ENCODE peak calls at places on chromosomes 7 and 10, in five cellular contexts. J, I, V, A and O are unnamed samples.

GRCh38 chr10:127117125-127117524 is 79.3 kb downstream of the INSYN2A start:
- DNase-seq in A (peak; percentile 64), I (no peak), J (peak; percentile 14), V (no peak), O (peak; percentile 14)

GRCh38 chr10:93512565-93512964 is 16.2 kb downstream of the CEP55 start:
- DNase-seq in I (no peak), J (no peak), A (peak; percentile 78), V (no peak), O (no peak)

GRCh38 chr7:44380831-44381493 is 55.6 kb upstream of the CAMK2B start:
- DNase-seq in A (no peak), V (no peak), I (no peak), J (no peak), O (no peak)

GRCh38 chr7:15558747-15559146 is 3.1 kb downstream of the AGMO start:
- DNase-seq in A (peak; percentile 54), V (no peak), J (no peak), I (no peak), O (no peak)

GRCh38 chr10:33421789-33422188 is 87.3 kb upstream of the NRP1 start:
- DNase-seq in J (no peak), A (peak; percentile 90), I (no peak), V (no peak), O (peak; percentile 58)

GRCh38 chr10:29784175-29784773 is 149.5 kb upstream of the SVIL start:
- DNase-seq in V (no peak), J (no peak), A (peak; percentile 98), I (no peak), O (peak; percentile 89)

GRCh38 chr10:86523348-86523747 is 1.8 kb upstream of the WAPL start:
- DNase-seq in A (no peak), V (no peak), I (no peak), J (no peak), O (no peak)

GRCh38 chr10:17758200-17758599 is 6.2 kb downstream of the TMEM236 start:
- DNase-seq in A (no peak), V (no peak), J (no peak), I (no peak), O (no peak)

GRCh38 chr7:145989469-145989868 is 127.1 kb upstream of the CNTNAP2 start:
- DNase-seq in A (no peak), J (no peak), V (no peak), I (no peak), O (no peak)

GRCh38 chr7:85186083-85186520 is 754 bp downstream of the SEMA3D start:
- DNase-seq in J (no peak), V (no peak), A (peak; percentile 18), I (peak; percentile 24), O (peak; percentile 13)

GRCh38 chr7:108335264-108335918 is 120.8 kb downstream of the NRCAM start:
- DNase-seq in I (peak; percentile 46), J (no peak), A (peak; percentile 27), V (no peak), O (no peak)

GRCh38 chr7:920351-921070 is 34.0 kb downstream of the ADAP1 start:
- DNase-seq in J (no peak), I (no peak), A (no peak), V (no peak), O (no peak)

GRCh38 chr7:1725199-1725701 is 55.2 kb downstream of the ELFN1 start:
- DNase-seq in A (no peak), J (no peak), V (no peak), I (no peak), O (no peak)

GRCh38 chr10:100025528-100026070 is 15.9 kb upstream of the DNMBP start:
- DNase-seq in I (no peak), V (no peak), A (no peak), J (no peak), O (no peak)

GRCh38 chr7:74604326-74605020 is 53.0 kb upstream of the GTF2I start:
- DNase-seq in A (no peak), V (no peak), I (no peak), J (no peak), O (no peak)

GRCh38 chr10:114822771-114823463 is 1.3 kb downstream of the FHIP2A start:
- DNase-seq in V (no peak), A (no peak), I (no peak), J (no peak), O (no peak)

GRCh38 chr7:1857487-1858425 is 187.7 kb downstream of the ELFN1 start:
- DNase-seq in J (no peak), A (no peak), V (no peak), I (no peak), O (no peak)

GRCh38 chr7:154709840-154710520 is 292.9 kb downstream of the PAXIP1 start:
- DNase-seq in A (no peak), I (no peak), V (no peak), J (no peak), O (no peak)

GRCh38 chr7:12674861-12675260 is 12.6 kb upstream of the ARL4A start:
- DNase-seq in V (no peak), J (no peak), A (peak; percentile 41), I (no peak), O (no peak)

GRCh38 chr10:133422821-133423771 is 1.3 kb downstream of the SPRN start:
- DNase-seq in I (no peak), J (no peak), A (no peak), V (no peak), O (no peak)

GRCh38 chr7:64618785-64619456 is 47.0 kb upstream of the ZNF107 start:
- DNase-seq in J (no peak), A (peak; percentile 47), I (no peak), V (no peak), O (peak; percentile 6)

GRCh38 chr7:100887186-100887954 is 2.1 kb downstream of the UFSP1 start:
- DNase-seq in V (peak; percentile 33), J (no peak), I (no peak), A (no peak), O (no peak)

GRCh38 chr7:459584-460373 is 59.9 kb downstream of the PDGFA start:
- DNase-seq in I (peak; percentile 13), J (no peak), V (no peak), A (no peak), O (no peak)

GRCh38 chr10:68406111-68406814 is 814 bp downstream of the RUFY2 start:
- DNase-seq in I (no peak), J (peak; percentile 45), A (peak; percentile 73), V (no peak), O (peak; percentile 70)

GRCh38 chr10:51377932-51378206 is 303.6 kb downstream of the PRKG1 start:
- DNase-seq in V (no peak), J (no peak), I (no peak), A (no peak), O (no peak)

GRCh38 chr7:99030951-99031350 is 113.0 kb downstream of the SMURF1 start:
- DNase-seq in V (no peak), I (no peak), J (no peak), A (peak; percentile 18), O (no peak)

GRCh38 chr7:83782628-83783027 is 133.7 kb upstream of the SEMA3E start:
- DNase-seq in A (peak; percentile 19), I (no peak), J (no peak), V (no peak), O (no peak)

GRCh38 chr7:25884265-25884664 is 267.7 kb upstream of the NFE2L3 start:
- DNase-seq in V (no peak), I (no peak), A (no peak), J (no peak), O (no peak)

GRCh38 chr7:25852249-25852994 is 299.6 kb upstream of the NFE2L3 start:
- DNase-seq in V (no peak), A (no peak), I (no peak), J (no peak), O (no peak)

GRCh38 chr10:97096327-97097153 is 89.2 kb downstream of the SLIT1 start:
- DNase-seq in A (no peak), V (no peak), J (peak; percentile 18), I (no peak), O (no peak)

GRCh38 chr10:51272580-51272979 is 198.3 kb downstream of the PRKG1 start:
- DNase-seq in V (no peak), A (no peak), I (no peak), J (no peak), O (no peak)